ENCODE peak calls at places on chromosomes 12 and 14, in seven cellular contexts. D is A549, J is HL-60, K is Panc1, Z is fibroblast of lung, T is lower lobe of right lung, O is HepG2. N is an unnamed sample.

GRCh38 chr12:32270818-32271710 is 128.3 kb upstream of the FGD4 start:
- DNase-seq in D (no peak), J (no peak), K (no peak), Z (peak), T (no peak), O (peak), N (no peak)

GRCh38 chr12:56188116-56188785 is 1.0 kb downstream of the SMARCC2 start:
- DNase-seq in D (no peak), J (peak), K (no peak), Z (no peak), T (no peak), O (no peak), N (no peak)

GRCh38 chr12:121392325-121392716 is 7.6 kb upstream of the RNF34 start:
- DNase-seq in D (no peak), J (no peak), K (no peak), Z (no peak), T (no peak), O (no peak), N (no peak)

GRCh38 chr12:46082473-46082872 is 92.1 kb upstream of the SCAF11 start:
- DNase-seq in D (no peak), J (no peak), K (no peak), Z (no peak), T (no peak), O (no peak), N (no peak)

GRCh38 chr12:132245521-132246101 is 83.8 kb downstream of the GALNT9 start:
- DNase-seq in D (no peak), J (no peak), K (no peak), Z (no peak), T (peak), O (no peak), N (no peak)

GRCh38 chr14:85038526-85038925 is 491.4 kb upstream of the FLRT2 start:
- DNase-seq in D (no peak), J (no peak), K (no peak), Z (no peak), T (no peak), O (no peak), N (no peak)

GRCh38 chr14:69056389-69056788 is 77.3 kb upstream of the ACTN1 start:
- DNase-seq in D (no peak), J (peak), K (no peak), Z (peak), T (no peak), O (no peak), N (peak)

GRCh38 chr12:124259168-124260066 is 35.5 kb upstream of the RFLNA start:
- DNase-seq in D (no peak), J (peak), K (no peak), Z (peak), T (no peak), O (no peak), N (no peak)

GRCh38 chr14:95071649-95072256 is 85.6 kb downstream of the DICER1 start:
- DNase-seq in D (no peak), J (no peak), K (no peak), Z (no peak), T (no peak), O (no peak), N (no peak)

GRCh38 chr12:46374286-46374685 is 1.7 kb upstream of the SLC38A2 start:
- DNase-seq in D (no peak), J (no peak), K (no peak), Z (no peak), T (no peak), O (no peak), N (no peak)

GRCh38 chr12:106045251-106045674 is 93.5 kb downstream of the NUAK1 start:
- DNase-seq in D (no peak), J (no peak), K (no peak), Z (no peak), T (no peak), O (no peak), N (no peak)

GRCh38 chr12:101343893-101344292 is 63.7 kb downstream of the ARL1 start:
- DNase-seq in D (no peak), J (no peak), K (no peak), Z (no peak), T (no peak), O (no peak), N (no peak)

GRCh38 chr12:79454338-79454777 is 236.4 kb downstream of the PAWR start:
- DNase-seq in D (no peak), J (no peak), K (no peak), Z (peak), T (no peak), O (peak), N (peak)

GRCh38 chr12:55659486-55660385 is 23.0 kb downstream of the OR10P1 start:
- DNase-seq in D (no peak), J (no peak), K (no peak), Z (peak), T (no peak), O (peak), N (no peak)

GRCh38 chr12:3042394-3042793 is 34.8 kb upstream of the TSPAN9 start:
- DNase-seq in D (no peak), J (peak), K (no peak), Z (no peak), T (no peak), O (no peak), N (no peak)

GRCh38 chr12:89477633-89478279 is 46.8 kb downstream of the GALNT4 start:
- DNase-seq in D (no peak), J (no peak), K (no peak), Z (no peak), T (no peak), O (no peak), N (no peak)

GRCh38 chr14:68962681-68963080 is 16.4 kb downstream of the ACTN1 start:
- DNase-seq in D (no peak), J (no peak), K (no peak), Z (no peak), T (no peak), O (no peak), N (no peak)

GRCh38 chr14:94426526-94426925 is 26.1 kb downstream of the SERPINA11 start:
- DNase-seq in D (no peak), J (no peak), K (no peak), Z (no peak), T (no peak), O (no peak), N (no peak)

GRCh38 chr12:130938186-130938585 is 15.5 kb upstream of the ADGRD1 start:
- DNase-seq in D (no peak), J (no peak), K (no peak), Z (no peak), T (no peak), O (no peak), N (no peak)

GRCh38 chr14:23492618-23493272 is 23.2 kb downstream of the NGDN start:
- DNase-seq in D (no peak), J (no peak), K (no peak), Z (no peak), T (no peak), O (peak), N (no peak)

GRCh38 chr12:12896261-12896660 is 4.9 kb downstream of the GPRC5A start:
- DNase-seq in D (no peak), J (no peak), K (no peak), Z (peak), T (no peak), O (no peak), N (no peak)

GRCh38 chr14:100138082-100138787 is 21.2 kb downstream of the DEGS2 start:
- DNase-seq in D (no peak), J (no peak), K (no peak), Z (no peak), T (no peak), O (no peak), N (no peak)

GRCh38 chr12:62632521-62632920 is 165.9 kb downstream of the MON2 start:
- DNase-seq in D (no peak), J (no peak), K (no peak), Z (peak), T (peak), O (peak), N (peak)

GRCh38 chr14:61153436-61153835 is 127.7 kb downstream of the TMEM30B start:
- DNase-seq in D (no peak), J (no peak), K (no peak), Z (no peak), T (no peak), O (peak), N (no peak)

GRCh38 chr12:89859513-89860220 is 151.0 kb upstream of the ATP2B1 start:
- DNase-seq in D (no peak), J (no peak), K (no peak), Z (no peak), T (no peak), O (no peak), N (no peak)

GRCh38 chr14:22835505-22835904 is 880 bp upstream of the MMP14 start:
- DNase-seq in D (no peak), J (no peak), K (no peak), Z (no peak), T (no peak), O (no peak), N (no peak)

GRCh38 chr14:99937475-99938244 is 127.6 kb upstream of the EVL start:
- DNase-seq in D (no peak), J (no peak), K (no peak), Z (no peak), T (no peak), O (no peak), N (no peak)

GRCh38 chr12:132568301-132568700 is 42.1 kb downstream of the LRCOL1 start:
- DNase-seq in D (no peak), J (no peak), K (no peak), Z (no peak), T (no peak), O (no peak), N (no peak)

GRCh38 chr12:54195080-54195479 is 6.3 kb upstream of the SMUG1 start:
- DNase-seq in D (no peak), J (no peak), K (no peak), Z (no peak), T (no peak), O (no peak), N (no peak)

GRCh38 chr12:54193437-54193836 is 4.7 kb upstream of the SMUG1 start:
- DNase-seq in D (no peak), J (no peak), K (no peak), Z (no peak), T (no peak), O (no peak), N (no peak)

GRCh38 chr12:54191126-54191525 is 2.3 kb upstream of the SMUG1 start:
- DNase-seq in D (no peak), J (no peak), K (no peak), Z (no peak), T (no peak), O (no peak), N (no peak)

GRCh38 chr12:54189198-54189539 is 384 bp upstream of the SMUG1 start:
- DNase-seq in D (no peak), J (no peak), K (no peak), Z (no peak), T (no peak), O (no peak), N (no peak)

GRCh38 chr12:54191550-54192022 is 2.8 kb upstream of the SMUG1 start:
- DNase-seq in D (peak), J (peak), K (peak), Z (peak), T (peak), O (peak), N (peak)
- TF ChIP-seq CTCF in D (peak), J (peak), K (peak), Z (peak), T (peak), O (peak), N (peak)

GRCh38 chr12:51777973-51778372 is 70.5 kb downstream of the FIGNL2 start:
- DNase-seq in D (no peak), J (no peak), K (no peak), Z (no peak), T (no peak), O (peak), N (no peak)

GRCh38 chr12:51774936-51775335 is 73.6 kb downstream of the FIGNL2 start:
- DNase-seq in D (no peak), J (no peak), K (no peak), Z (no peak), T (no peak), O (no peak), N (no peak)

GRCh38 chr12:51777457-51777856 is 71.1 kb downstream of the FIGNL2 start:
- DNase-seq in D (no peak), J (no peak), K (no peak), Z (no peak), T (no peak), O (peak), N (no peak)

GRCh38 chr12:51771008-51771407 is 77.5 kb downstream of the FIGNL2 start:
- DNase-seq in D (no peak), J (no peak), K (no peak), Z (no peak), T (no peak), O (no peak), N (peak)

GRCh38 chr12:51773145-51773869 is 75.2 kb downstream of the FIGNL2 start:
- DNase-seq in D (no peak), J (peak), K (no peak), Z (peak), T (no peak), O (no peak), N (peak)
- H3K27ac ChIP-seq in D (peak), J (no peak), K (no peak), Z (no peak), T (no peak), O (no peak), N (peak)

DNA sequence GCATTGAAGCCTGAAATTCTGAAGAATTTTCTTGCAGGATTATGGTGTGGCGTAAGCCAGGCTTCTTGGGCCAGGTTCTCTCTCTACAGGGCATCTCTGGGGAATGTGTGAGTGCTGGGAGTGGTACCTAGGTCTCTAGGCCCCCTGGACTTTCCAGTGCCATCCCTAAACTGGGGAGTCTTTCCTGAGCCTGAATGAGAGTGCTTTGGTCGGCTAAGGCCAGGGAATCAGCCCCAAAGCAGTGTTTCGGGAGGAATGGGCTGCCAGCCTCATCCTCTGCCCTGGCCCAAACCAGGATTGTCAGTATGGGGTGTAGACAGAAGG is 93.9 kb downstream of the CALM1 start:
- DNase-seq in D (no peak), J (no peak), K (no peak), Z (no peak), T (no peak), O (no peak), N (no peak)
- TF ChIP-seq CTCF in D (no peak), J (no peak), K (no peak), Z (no peak), T (no peak), O (no peak), N (no peak)

GRCh38 chr14:101839236-101839635 is 77.7 kb downstream of the PPP2R5C start:
- DNase-seq in D (no peak), J (no peak), K (no peak), Z (no peak), T (no peak), O (no peak), N (no peak)
- H3K27ac ChIP-seq in D (no peak), J (no peak), K (no peak), Z (no peak), T (no peak), O (no peak), N (no peak)

GRCh38 chr14:92199763-92200162 is 78.0 kb downstream of the CPSF2 start:
- DNase-seq in D (no peak), J (no peak), K (no peak), Z (no peak), T (no peak), O (no peak), N (no peak)
- TF ChIP-seq CTCF in D (no peak), J (no peak), K (no peak), Z (no peak), T (no peak), O (no peak), N (no peak)